ENCODE peak calls at places on chromosomes 13 and 19, in four cellular contexts. G is AG09309, N is left lung, E is RWPE1. X is an unnamed sample.

GRCh38 chr13:70023506-70023905 is 84.1 kb upstream of the ATXN8OS start:
- DNase-seq in G (no peak), N (no peak), E (no peak), X (no peak)

GRCh38 chr13:82275644-82276043 is 1606.6 kb downstream of the SLITRK1 start:
- DNase-seq in G (no peak), N (no peak), E (no peak), X (no peak)

GRCh38 chr13:23547000-23547590 is 23.1 kb upstream of the TNFRSF19 start:
- DNase-seq in G (no peak), N (no peak), E (no peak), X (no peak)

GRCh38 chr13:76637651-76638111 is 248.5 kb downstream of the KCTD12 start:
- DNase-seq in G (no peak), N (no peak), E (no peak), X (no peak)

GRCh38 chr13:28467034-28467433 is 27.9 kb downstream of the FLT1 start:
- DNase-seq in G (no peak), N (no peak), E (no peak), X (no peak)

GRCh38 chr13:48233097-48233885 is at the start of gene ITM2B:
- DNase-seq in G (no peak), N (peak), E (peak), X (peak)

GRCh38 chr19:44841255-44841654 is 4.8 kb upstream of the NECTIN2 start:
- DNase-seq in G (no peak), N (peak), E (no peak), X (no peak)

GRCh38 chr13:109281017-109281416 is 505.4 kb downstream of the IRS2 start:
- DNase-seq in G (no peak), N (no peak), E (no peak), X (no peak)

GRCh38 chr19:29963576-29963975 is 21.5 kb downstream of the URI1 start:
- DNase-seq in G (no peak), N (no peak), E (no peak), X (no peak)

GRCh38 chr13:29509999-29510586 is 85.4 kb downstream of the SLC7A1 start:
- DNase-seq in G (no peak), N (no peak), E (no peak), X (no peak)

GRCh38 chr13:47299316-47299715 is 402.5 kb upstream of the HTR2A start:
- DNase-seq in G (no peak), N (no peak), E (no peak), X (no peak)

GRCh38 chr19:44282846-44283245 is 22.0 kb downstream of the ZNF235 start:
- DNase-seq in G (no peak), N (no peak), E (peak), X (no peak)

GRCh38 chr13:27172495-27172842 is 858 bp upstream of the USP12 start:
- DNase-seq in G (no peak), N (no peak), E (peak), X (peak)

GRCh38 chr13:41974262-41974900 is 13.5 kb upstream of the VWA8 start:
- DNase-seq in G (no peak), N (no peak), E (peak), X (no peak)

GRCh38 chr13:103539265-103539664 is 473.0 kb upstream of the SLC10A2 start:
- DNase-seq in G (no peak), N (no peak), E (no peak), X (no peak)

GRCh38 chr13:98050041-98050466 is 92.8 kb upstream of the FARP1 start:
- DNase-seq in G (no peak), N (no peak), E (no peak), X (no peak)

GRCh38 chr13:21663197-21663596 is 7.7 kb upstream of the FGF9 start:
- DNase-seq in G (no peak), N (no peak), E (no peak), X (no peak)

GRCh38 chr19:37928527-37929286 is 21.7 kb downstream of the SIPA1L3 start:
- DNase-seq in G (no peak), N (no peak), E (no peak), X (no peak)

GRCh38 chr13:33678906-33679657 is 138.9 kb upstream of the RFC3 start:
- DNase-seq in G (peak), N (peak), E (peak), X (no peak)

GRCh38 chr13:29171244-29171643 is 351.1 kb downstream of the MTUS2 start:
- DNase-seq in G (no peak), N (no peak), E (no peak), X (no peak)

GRCh38 chr13:26037302-26037701 is 14.5 kb downstream of the SHISA2 start:
- DNase-seq in G (no peak), N (no peak), E (no peak), X (peak)

GRCh38 chr13:87280139-87280538 is 391.0 kb upstream of the SLITRK5 start:
- DNase-seq in G (no peak), N (no peak), E (no peak), X (no peak)
- TF ChIP-seq CTCF in G (no peak), N (no peak), E (no peak), X (no peak)

GRCh38 chr19:9836021-9836420 is 903 bp downstream of the PIN1 start:
- DNase-seq in G (peak), N (no peak), E (no peak), X (peak)
- TF ChIP-seq CTCF in G (peak), N (no peak), E (no peak), X (peak)

GRCh38 chr19:13082192-13083007 is 20.3 kb downstream of the LYL1 start:
- DNase-seq in G (no peak), N (no peak), E (no peak), X (no peak)
- TF ChIP-seq CTCF in G (peak), N (no peak), E (no peak), X (no peak)

DNA sequence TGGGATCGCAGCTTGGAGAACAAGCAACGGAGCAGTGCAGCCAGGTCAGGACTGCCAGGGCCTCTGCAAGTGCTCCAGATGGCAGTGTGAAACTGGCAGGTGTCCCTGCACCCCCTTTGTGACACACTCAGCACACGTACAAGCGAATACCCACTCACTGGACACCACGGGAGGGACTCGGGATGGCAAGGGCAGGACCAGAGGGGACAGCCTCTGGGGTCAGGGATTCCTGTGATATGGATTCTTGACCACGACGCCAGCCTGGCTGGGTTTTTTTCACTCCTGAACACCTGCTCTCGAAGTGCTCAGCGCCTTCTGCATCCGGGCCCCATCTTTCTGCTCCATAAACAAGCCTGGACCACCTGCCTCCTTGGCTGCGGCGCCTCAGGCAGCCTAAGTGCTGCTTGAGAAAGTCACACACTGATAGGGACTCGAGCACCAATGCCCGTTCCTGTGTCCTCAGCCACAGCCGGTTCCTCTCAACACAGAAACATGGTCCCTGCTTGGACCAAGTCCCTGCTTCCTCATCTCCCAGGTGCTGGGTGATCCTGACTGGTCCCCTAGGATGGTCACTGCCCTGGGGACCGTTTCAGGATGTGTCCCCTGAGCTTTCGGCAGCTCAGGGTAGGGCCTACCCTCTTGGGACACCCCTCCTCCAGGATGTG is 22.0 kb downstream of the ELAVL1 start:
- DNase-seq in G (no peak), N (no peak), E (no peak), X (no peak)
- TF ChIP-seq CTCF in G (no peak), N (no peak), E (no peak), X (no peak)

GRCh38 chr19:17680235-17680722 is 7.9 kb downstream of the UNC13A start:
- DNase-seq in G (peak), N (peak), E (no peak), X (no peak)
- TF ChIP-seq CTCF in G (no peak), N (no peak), E (no peak), X (no peak)

GRCh38 chr19:57280165-57280912 is at the start of gene ZNF460:
- DNase-seq in G (peak), N (peak), E (peak), X (peak)
- TF ChIP-seq CTCF in G (no peak), N (peak), E (no peak), X (no peak)

GRCh38 chr19:16039081-16039480 is 37.2 kb upstream of the TPM4 start:
- DNase-seq in G (no peak), N (no peak), E (no peak), X (no peak)
- TF ChIP-seq CTCF in G (no peak), N (no peak), E (no peak), X (no peak)

X was measured in DND-41.